ENCODE peak calls at places on chromosomes 3 and 15, in ten cellular contexts. M is SJCRH30, G is choroid plexus epithelial cell, V is dorsolateral prefrontal cortex, T is mesendoderm, X is fibroblast of pulmonary artery, U is fibroblast of mammary gland, O is uterus, N is brain microvascular endothelial cell, E is WERI-Rb-1. Q is an unnamed sample.

GRCh38 chr15:59685737-59686297 is 3.3 kb downstream of the BNIP2 start:
- DNase-seq in U (peak; percentile 72), V (no peak), N (no peak), G (peak; percentile 52), M (no peak), O (no peak), E (no peak), T (no peak), X (peak; percentile 75), Q (peak; percentile 56)

GRCh38 chr3:116048991-116049390 is 396.3 kb downstream of the LSAMP start:
- DNase-seq in O (no peak), E (no peak), T (no peak), X (no peak), M (no peak), V (no peak), G (no peak), U (no peak), N (no peak), Q (no peak)

GRCh38 chr15:53122818-53123217 is 332.7 kb upstream of the ONECUT1 start:
- DNase-seq in M (no peak), G (no peak), V (no peak), O (no peak), X (no peak), T (no peak), N (no peak), E (no peak), U (no peak), Q (no peak)

GRCh38 chr3:190718691-190719090 is 143.8 kb downstream of the GMNC start:
- DNase-seq in V (no peak), O (no peak), U (peak; percentile 82), G (peak; percentile 77), M (no peak), T (no peak), N (peak; percentile 36), X (peak; percentile 57), E (no peak), Q (peak; percentile 18)

GRCh38 chr15:65653781-65654521 is 32.2 kb downstream of the SLC24A1 start:
- DNase-seq in V (no peak), U (peak; percentile 74), N (peak; percentile 9), M (no peak), X (peak; percentile 73), T (no peak), G (peak; percentile 58), O (no peak), E (no peak), Q (peak; percentile 75)

GRCh38 chr3:169179193-169180122 is 484.1 kb downstream of the MECOM start:
- DNase-seq in X (no peak), M (no peak), U (no peak), E (peak; percentile 6), T (no peak), O (no peak), G (no peak), V (no peak), N (no peak), Q (no peak)

GRCh38 chr15:44584162-44584749 is 47.3 kb downstream of the EIF3J start:
- DNase-seq in X (peak; percentile 51), O (no peak), M (peak; percentile 69), E (peak; percentile 51), U (peak; percentile 53), N (no peak), T (peak; percentile 60), G (peak; percentile 37), V (no peak), Q (no peak)

GRCh38 chr15:91538782-91539181 is 314.7 kb upstream of the SLCO3A1 start:
- DNase-seq in X (no peak), N (no peak), M (no peak), V (no peak), T (no peak), G (no peak), O (no peak), U (no peak), E (no peak), Q (no peak)

GRCh38 chr3:128322030-128323022 is 144.4 kb downstream of the DNAJB8 start:
- DNase-seq in M (peak; percentile 49), U (peak; percentile 50), G (peak; percentile 69), V (no peak), E (peak; percentile 57), N (peak; percentile 39), O (peak; percentile 42), T (peak; percentile 79), X (peak; percentile 67), Q (peak; percentile 60)

GRCh38 chr3:56928379-56929068 is 126.8 kb upstream of the ARHGEF3 start:
- DNase-seq in N (peak; percentile 32), X (peak; percentile 64), G (peak; percentile 42), V (no peak), U (no peak), E (peak; percentile 20), O (no peak), T (peak; percentile 60), M (peak; percentile 65), Q (no peak)

GRCh38 chr15:76863693-76864092 is 41.4 kb downstream of the SCAPER start:
- DNase-seq in E (no peak), V (no peak), T (peak; percentile 5), X (no peak), O (no peak), M (peak; percentile 51), N (no peak), G (no peak), U (no peak), Q (no peak)

GRCh38 chr3:168407381-168407780 is 311.7 kb upstream of the GOLIM4 start:
- DNase-seq in N (no peak), G (no peak), V (no peak), X (no peak), O (no peak), U (no peak), E (no peak), T (peak; percentile 40), M (no peak), Q (no peak)

GRCh38 chr15:27222479-27222878 is 251.5 kb downstream of the GABRG3 start:
- DNase-seq in E (no peak), N (no peak), M (no peak), U (peak; percentile 54), V (no peak), X (no peak), T (no peak), O (no peak), G (no peak), Q (peak; percentile 74)

GRCh38 chr3:111246967-111247760 is 175.5 kb downstream of the NECTIN3 start:
- DNase-seq in E (no peak), O (no peak), G (peak; percentile 95), U (peak; percentile 82), V (no peak), X (peak; percentile 65), M (no peak), T (peak; percentile 8), N (peak; percentile 86), Q (peak; percentile 93)

DNA sequence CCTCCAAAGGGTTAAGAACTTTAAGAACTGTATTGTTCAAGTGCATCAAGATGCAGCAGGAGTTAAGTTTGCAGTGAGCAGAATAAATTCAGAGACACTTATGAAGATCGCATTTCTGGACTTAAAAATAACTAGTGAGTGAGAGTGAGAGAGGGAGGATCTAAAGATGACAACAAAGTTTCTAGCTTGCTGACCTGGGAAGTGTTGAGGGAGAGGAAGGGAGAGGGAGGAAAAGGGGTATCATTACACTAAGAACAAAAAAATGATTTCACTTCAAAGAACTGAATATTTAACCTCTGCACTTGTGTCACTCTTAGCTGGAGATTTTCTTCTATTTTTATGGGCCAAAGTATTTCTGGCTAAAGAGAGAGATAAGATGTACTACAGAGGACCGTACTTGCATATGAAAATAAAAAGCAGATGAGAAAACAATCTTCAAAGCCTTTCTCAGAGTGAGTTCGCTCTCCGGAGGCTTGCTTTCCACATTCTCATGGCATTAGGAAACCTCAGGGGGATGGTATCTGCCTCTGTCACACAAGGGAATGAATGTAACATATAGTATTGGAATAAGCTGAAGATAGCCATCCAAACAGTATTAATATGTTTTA is 91.4 kb upstream of the TJP1 start:
- DNase-seq in X (peak; percentile 55), G (peak; percentile 92), V (no peak), T (no peak), U (peak; percentile 61), E (no peak), M (no peak), N (peak; percentile 87), O (no peak), Q (peak; percentile 91)
- H3K4me3 ChIP-seq in X (no peak overlapping the region), G (no peak overlapping the region), V (no peak overlapping the region), T (no peak overlapping the region), U (no peak overlapping the region), E (no peak overlapping the region), M (no peak overlapping the region), N (no peak overlapping the region), O (no peak overlapping the region), Q (no peak overlapping the region)

GRCh38 chr3:114213262-114213668 is 24.1 kb downstream of the ZNF80 start:
- DNase-seq in M (no peak), T (no peak), E (no peak), X (peak; percentile 69), U (peak; percentile 18), O (no peak), V (no peak), N (peak; percentile 47), G (peak; percentile 45), Q (peak; percentile 81)
- H3K4me3 ChIP-seq in M (no peak overlapping the region), T (no peak overlapping the region), E (no peak overlapping the region), X (no peak overlapping the region), U (no peak overlapping the region), O (no peak overlapping the region), V (no peak overlapping the region), N (no peak overlapping the region), G (no peak overlapping the region), Q (peak overlapping the region; percentile 38)

DNA sequence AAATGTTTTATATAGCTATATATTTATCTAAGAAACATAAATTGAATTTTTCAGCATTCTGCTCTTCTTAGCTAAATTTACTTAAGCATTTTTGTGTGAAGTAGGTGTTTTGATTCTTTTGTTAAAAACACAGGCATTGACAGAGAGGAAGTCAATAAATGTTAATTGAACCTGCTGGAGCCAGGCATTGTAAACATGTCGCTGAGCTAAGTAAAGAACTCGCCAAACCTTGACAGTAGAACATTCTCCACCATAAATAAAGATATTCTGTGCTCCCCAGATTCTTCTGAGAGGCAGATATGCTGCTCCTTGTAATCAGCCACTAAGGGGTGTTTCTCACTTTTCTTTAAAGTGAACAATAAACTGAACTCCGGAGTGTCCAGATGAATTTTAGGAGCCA is 38.4 kb downstream of the SYNM start:
- DNase-seq in T (peak; percentile 25), G (no peak), X (no peak), O (no peak), U (no peak), N (no peak), V (no peak), E (no peak), M (no peak), Q (no peak)
- H3K4me3 ChIP-seq in T (no peak overlapping the region), G (no peak overlapping the region), X (no peak overlapping the region), O (no peak overlapping the region), U (no peak overlapping the region), N (no peak overlapping the region), V (no peak overlapping the region), E (no peak overlapping the region), M (no peak overlapping the region), Q (no peak overlapping the region)

GRCh38 chr15:34790121-34790520 is 5.2 kb downstream of the ACTC1 start:
- DNase-seq in O (no peak), U (no peak), N (no peak), M (no peak), E (no peak), T (no peak), G (no peak), X (no peak), V (no peak), Q (no peak)
- H3K4me3 ChIP-seq in O (no peak overlapping the region), U (no peak overlapping the region), N (no peak overlapping the region), M (no peak overlapping the region), E (no peak overlapping the region), T (no peak overlapping the region), G (no peak overlapping the region), X (no peak overlapping the region), V (no peak overlapping the region), Q (no peak overlapping the region)

GRCh38 chr3:131714585-131715220 is 211.9 kb upstream of the MRPL3 start:
- DNase-seq in N (no peak), M (no peak), E (no peak), X (no peak), G (no peak), U (no peak), V (no peak), O (no peak), T (no peak), Q (no peak)
- H3K4me3 ChIP-seq in N (no peak overlapping the region), M (no peak overlapping the region), E (no peak overlapping the region), X (no peak overlapping the region), G (no peak overlapping the region), U (no peak overlapping the region), V (no peak overlapping the region), O (no peak overlapping the region), T (no peak overlapping the region), Q (no peak overlapping the region)

Q was measured in foreskin fibroblast.